ENCODE peak calls at places on chromosomes 7 and 10, in nine cellular contexts. H, C, D, K, E, J, Y, R and G are unnamed samples.

GRCh38 chr7:40815512-40815911 is 680.7 kb downstream of the SUGCT start:
- DNase-seq in K (no peak), D (no peak), C (no peak), E (no peak), Y (no peak), R (no peak), J (no peak), H (no peak), G (no peak)

GRCh38 chr7:50406935-50407334 is 43.2 kb downstream of the FIGNL1 start:
- DNase-seq in R (no peak), C (no peak), J (no peak), H (no peak), Y (no peak), K (no peak), D (no peak), E (no peak), G (no peak)

GRCh38 chr10:33106767-33107166 is 148.7 kb upstream of the ITGB1 start:
- DNase-seq in K (no peak), C (no peak), H (no peak), E (no peak), R (no peak), D (no peak), Y (no peak), J (no peak), G (no peak)

GRCh38 chr10:42951486-42952251 is 125.2 kb upstream of the RET start:
- DNase-seq in Y (no peak), D (no peak), E (peak), R (no peak), K (no peak), C (no peak), H (no peak), J (no peak), G (no peak)

GRCh38 chr10:74231375-74231774 is 80.4 kb downstream of the ADK start:
- DNase-seq in C (no peak), R (peak), D (no peak), H (peak), J (no peak), E (peak), K (no peak), Y (peak), G (no peak)

GRCh38 chr7:29146888-29147609 is 712 bp upstream of the CPVL start:
- DNase-seq in J (no peak), D (no peak), Y (no peak), R (peak), K (no peak), C (peak), E (peak), H (no peak), G (peak)

GRCh38 chr10:125502276-125502675 is 180.7 kb downstream of the TEX36 start:
- DNase-seq in R (no peak), E (no peak), C (no peak), K (no peak), D (no peak), Y (no peak), H (no peak), J (no peak), G (no peak)

GRCh38 chr10:51892965-51893658 is 193.7 kb upstream of the CSTF2T start:
- DNase-seq in H (peak), C (peak), D (no peak), R (peak), J (peak), Y (peak), K (no peak), E (no peak), G (peak)

GRCh38 chr10:132679217-132679595 is 106.7 kb downstream of the NKX6-2 start:
- DNase-seq in J (no peak), K (no peak), Y (no peak), C (no peak), H (no peak), R (no peak), E (no peak), D (no peak), G (no peak)

GRCh38 chr10:86355571-86356038 is 11.0 kb downstream of the GRID1 start:
- DNase-seq in C (no peak), E (no peak), H (no peak), K (no peak), Y (no peak), J (no peak), D (no peak), R (no peak), G (peak)

GRCh38 chr10:93319855-93320254 is 162.3 kb downstream of the MYOF start:
- DNase-seq in C (no peak), K (no peak), Y (no peak), H (no peak), J (peak), D (no peak), R (no peak), E (no peak), G (no peak)

GRCh38 chr10:102658802-102659201 is 14.5 kb downstream of the TRIM8 start:
- DNase-seq in J (no peak), Y (no peak), D (no peak), R (no peak), K (no peak), E (no peak), C (no peak), H (no peak), G (no peak)

GRCh38 chr10:4283841-4284610 is 499.0 kb upstream of the KLF6 start:
- DNase-seq in R (no peak), D (no peak), H (no peak), C (no peak), J (no peak), Y (no peak), E (no peak), K (no peak), G (no peak)

GRCh38 chr10:70409772-70410171 is 5.8 kb downstream of the EIF4EBP2 start:
- DNase-seq in K (no peak), R (no peak), Y (no peak), J (no peak), E (no peak), H (no peak), C (no peak), D (no peak), G (no peak)

GRCh38 chr10:124678566-124679240 is 65.5 kb downstream of the FAM53B start:
- DNase-seq in J (no peak), K (no peak), R (no peak), Y (no peak), D (no peak), E (no peak), C (no peak), H (no peak), G (no peak)

GRCh38 chr7:35035511-35035921 is 1.8 kb downstream of the DPY19L1 start:
- DNase-seq in C (peak), E (peak), Y (peak), R (peak), D (no peak), K (no peak), J (no peak), H (peak), G (peak)

GRCh38 chr7:2521952-2522591 is 2.5 kb downstream of the LFNG start:
- DNase-seq in C (no peak), K (no peak), R (no peak), J (no peak), E (no peak), H (peak), Y (peak), D (no peak), G (peak)

GRCh38 chr7:149850007-149850594 is 11.9 kb downstream of the ZNF862 start:
- DNase-seq in C (no peak), Y (no peak), E (peak), R (no peak), J (no peak), H (no peak), K (no peak), D (no peak), G (no peak)

GRCh38 chr7:54778696-54779285 is 19.8 kb upstream of the SEC61G start:
- DNase-seq in R (no peak), H (no peak), C (no peak), K (no peak), Y (no peak), D (no peak), J (no peak), E (no peak), G (no peak)

GRCh38 chr7:54781356-54781912 is 22.4 kb upstream of the SEC61G start:
- DNase-seq in J (no peak), Y (no peak), C (no peak), D (no peak), R (no peak), K (no peak), H (no peak), E (no peak), G (no peak)

GRCh38 chr7:54774785-54775740 is 16.1 kb upstream of the SEC61G start:
- DNase-seq in K (no peak), E (no peak), C (no peak), Y (no peak), R (no peak), H (no peak), D (no peak), J (no peak), G (no peak)

GRCh38 chr7:54780490-54780889 is 21.5 kb upstream of the SEC61G start:
- DNase-seq in Y (no peak), K (no peak), C (no peak), R (no peak), D (no peak), H (no peak), E (no peak), J (no peak), G (no peak)

DNA sequence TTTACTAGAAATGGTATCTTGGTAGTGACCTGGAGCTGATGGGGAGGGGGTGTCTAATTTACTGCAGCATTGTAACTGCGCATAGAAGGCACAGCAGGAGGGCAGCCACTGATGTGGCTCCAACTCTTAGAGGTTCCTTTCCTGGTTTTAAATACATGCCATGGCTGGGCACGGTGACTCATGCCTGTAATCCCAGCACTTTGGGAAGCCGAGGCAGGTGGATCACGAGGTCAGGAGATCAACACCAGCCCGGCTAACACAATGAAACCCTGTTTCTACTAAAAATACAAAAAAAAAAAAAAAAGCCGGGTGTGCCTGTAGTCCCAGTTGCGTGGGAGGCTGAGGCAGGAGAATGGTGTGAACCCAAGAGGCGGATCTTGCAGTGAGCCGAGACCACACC is 19.2 kb upstream of the SEC61G start:
- DNase-seq in K (no peak), H (no peak), C (no peak), R (no peak), J (no peak), Y (no peak), E (no peak), D (no peak), G (no peak)
- TF ChIP-seq MAX in K (no peak), H (no peak), C (no peak), R (no peak), J (no peak), Y (no peak), E (no peak), D (no peak), G (no peak)

GRCh38 chr7:91135703-91136102 is 128.5 kb upstream of the FZD1 start:
- DNase-seq in C (no peak), E (no peak), R (no peak), D (no peak), K (peak), J (no peak), Y (no peak), H (no peak), G (no peak)
- H3K4me3 ChIP-seq in C (no peak), E (no peak), R (no peak), D (no peak), K (no peak), J (no peak), Y (no peak), H (no peak), G (no peak)

GRCh38 chr7:148609045-148609725 is 18.6 kb downstream of the C7orf33 start:
- DNase-seq in H (no peak), D (no peak), R (no peak), J (no peak), E (no peak), K (no peak), C (no peak), Y (no peak), G (no peak)

GRCh38 chr7:148605350-148605749 is 14.8 kb downstream of the C7orf33 start:
- DNase-seq in J (no peak), H (no peak), R (no peak), C (no peak), E (no peak), D (no peak), Y (no peak), K (no peak), G (no peak)

GRCh38 chr7:148611692-148612091 is 21.1 kb downstream of the C7orf33 start:
- DNase-seq in E (no peak), Y (no peak), K (peak), H (no peak), C (no peak), J (no peak), D (no peak), R (no peak), G (no peak)

GRCh38 chr7:148607151-148607661 is 16.6 kb downstream of the C7orf33 start:
- DNase-seq in H (no peak), D (no peak), K (no peak), E (no peak), C (no peak), R (no peak), J (peak), Y (no peak), G (no peak)
- TF ChIP-seq MAX in H (no peak), D (no peak), K (no peak), E (no peak), C (no peak), R (no peak), J (peak), Y (no peak), G (no peak)

GRCh38 chr10:60170250-60170649 is 219.4 kb downstream of the ANK3 start:
- DNase-seq in K (no peak), R (no peak), Y (peak), H (no peak), D (no peak), E (peak), J (no peak), C (no peak), G (no peak)

GRCh38 chr10:60162631-60163030 is 227.0 kb downstream of the ANK3 start:
- DNase-seq in R (no peak), C (no peak), D (no peak), E (no peak), J (no peak), H (no peak), K (no peak), Y (no peak), G (no peak)

GRCh38 chr10:60163786-60164185 is 225.9 kb downstream of the ANK3 start:
- DNase-seq in R (no peak), H (no peak), D (no peak), K (no peak), Y (no peak), E (no peak), J (no peak), C (no peak), G (no peak)

GRCh38 chr10:60169111-60169510 is 220.6 kb downstream of the ANK3 start:
- DNase-seq in H (no peak), J (no peak), R (no peak), E (no peak), K (no peak), Y (no peak), D (no peak), C (no peak), G (no peak)

DNA sequence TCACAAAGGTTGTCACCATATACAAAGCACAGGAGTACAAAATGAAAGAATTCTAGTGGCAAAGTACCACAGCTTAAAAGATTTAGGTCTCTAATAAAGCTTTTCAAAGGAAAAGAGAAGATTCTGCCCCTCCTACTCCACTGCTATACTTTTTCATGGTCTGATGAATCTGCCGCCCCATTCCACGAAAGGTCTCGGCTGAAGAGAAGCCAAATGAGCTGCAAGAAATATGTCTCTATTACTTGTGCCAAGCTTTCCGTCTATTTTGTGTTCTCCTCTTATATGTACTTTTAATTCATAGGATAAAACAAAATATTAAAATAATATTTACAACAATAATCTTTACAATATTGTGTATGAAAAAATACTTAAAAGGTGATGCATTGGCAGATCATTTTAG is 222.6 kb downstream of the ANK3 start:
- DNase-seq in Y (no peak), R (no peak), K (no peak), D (no peak), J (no peak), E (no peak), H (no peak), C (no peak), G (no peak)
- H3K4me3 ChIP-seq in Y (no peak), R (no peak), K (no peak), D (no peak), J (no peak), E (no peak), H (no peak), C (no peak), G (no peak)

GRCh38 chr7:150856303-150857275 is 4.3 kb downstream of the AOC1 start:
- DNase-seq in D (no peak), Y (no peak), R (no peak), C (no peak), H (no peak), E (no peak), J (no peak), K (no peak), G (no peak)
- TF ChIP-seq MAX in D (no peak), Y (no peak), R (no peak), C (no peak), H (no peak), E (no peak), J (no peak), K (no peak), G (no peak)

GRCh38 chr10:3213174-3213573 is 40.6 kb upstream of the PITRM1 start:
- DNase-seq in J (no peak), H (no peak), E (no peak), Y (no peak), C (no peak), R (no peak), K (no peak), D (no peak), G (no peak)
- H3K4me3 ChIP-seq in J (no peak), H (no peak), E (no peak), Y (no peak), C (no peak), R (no peak), K (no peak), D (no peak), G (no peak)

DNA sequence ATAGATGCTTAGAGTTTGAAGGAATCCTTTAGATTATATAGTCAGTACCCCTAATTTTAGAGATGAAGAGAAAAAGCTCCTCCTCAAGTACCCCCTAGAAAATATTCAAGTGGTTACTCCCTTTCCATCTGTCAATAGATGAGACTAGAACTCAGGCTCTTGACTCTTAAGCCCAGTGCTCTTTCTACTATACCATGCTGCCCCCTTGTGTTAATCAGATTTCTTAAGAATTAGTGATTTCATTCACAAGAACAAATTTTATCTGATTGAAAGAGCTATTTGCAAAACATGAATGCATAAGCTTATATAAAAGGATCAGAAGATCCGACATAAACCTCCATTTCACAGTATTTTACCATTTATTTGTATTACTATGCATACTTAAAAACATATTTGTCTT is 179.3 kb downstream of the TFEC start:
- DNase-seq in J (no peak), E (peak), H (peak), K (no peak), C (peak), R (peak), Y (peak), D (no peak), G (peak)
- TF ChIP-seq MAX in J (no peak), E (no peak), H (no peak), K (no peak), C (no peak), R (no peak), Y (no peak), D (no peak), G (no peak)

DNA sequence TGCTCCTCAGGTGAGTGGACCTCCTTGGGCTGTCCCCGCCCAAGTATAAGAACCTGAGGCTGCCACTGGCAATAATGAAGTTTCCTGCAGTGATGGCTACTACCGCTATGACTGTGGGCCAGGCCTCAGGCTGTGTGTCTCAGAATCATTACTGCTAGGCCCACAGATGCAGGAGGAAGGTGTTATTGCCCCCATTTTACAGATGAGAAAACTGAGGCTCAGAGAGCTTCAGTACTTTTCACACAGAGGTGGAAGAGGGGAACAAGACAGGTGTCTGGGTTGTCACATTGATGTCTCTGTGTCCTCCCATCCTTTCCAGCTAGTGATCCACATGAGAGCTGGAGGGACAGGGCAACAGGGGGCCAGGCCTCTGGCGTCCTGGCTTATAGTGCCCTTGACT is 155.2 kb downstream of the CDH23 start:
- DNase-seq in H (no peak), E (no peak), C (no peak), R (no peak), K (no peak), D (no peak), J (no peak), Y (no peak), G (no peak)
- H3K4me3 ChIP-seq in H (no peak), E (no peak), C (no peak), R (no peak), K (no peak), D (no peak), J (no peak), Y (no peak), G (no peak)